ENCODE peak calls at places on chromosome 1, in nine cellular contexts. One of them, this sample, is unnamed.

GRCh38 chr1:1123581-1124507 is 8.0 kb upstream of the C1orf159 start:
- DNase-seq in EH: peak; percentile 58
- DNase-seq in NCI-H1092: no peak
- DNase-seq in T-cell: no peak
- DNase-seq in Ammon's horn: no peak
- DNase-seq in neuronal stem cell: no peak
- DNase-seq in cardiac fibroblast: peak; percentile 36
- DNase-seq in D341Med: no peak
- DNase-seq in neural crest cell: no peak
- DNase-seq in this sample: no peak

GRCh38 chr1:180193371-180194047 is 36.6 kb upstream of the LHX4 start:
- DNase-seq in cardiac fibroblast: no peak
- DNase-seq in Ammon's horn: no peak
- DNase-seq in neural crest cell: no peak
- DNase-seq in EH: no peak
- DNase-seq in T-cell: no peak
- DNase-seq in NCI-H1092: no peak
- DNase-seq in D341Med: no peak
- DNase-seq in neuronal stem cell: no peak
- DNase-seq in this sample: no peak

GRCh38 chr1:55781944-55782482 is 566.8 kb upstream of the USP24 start:
- DNase-seq in T-cell: no peak
- DNase-seq in EH: peak; percentile 84
- DNase-seq in Ammon's horn: peak; percentile 3
- DNase-seq in neural crest cell: no peak
- DNase-seq in NCI-H1092: peak; percentile 36
- DNase-seq in neuronal stem cell: no peak
- DNase-seq in cardiac fibroblast: peak; percentile 75
- DNase-seq in D341Med: no peak
- DNase-seq in this sample: no peak

GRCh38 chr1:112722601-112723510 is 7.7 kb upstream of the PPM1J start:
- DNase-seq in Ammon's horn: no peak
- DNase-seq in EH: peak; percentile 47
- DNase-seq in T-cell: no peak
- DNase-seq in NCI-H1092: no peak
- DNase-seq in neural crest cell: peak; percentile 55
- DNase-seq in neuronal stem cell: no peak
- DNase-seq in cardiac fibroblast: peak; percentile 49
- DNase-seq in D341Med: peak; percentile 74
- DNase-seq in this sample: no peak

GRCh38 chr1:50329332-50329932 is 93.8 kb downstream of the DMRTA2 start:
- DNase-seq in NCI-H1092: no peak
- DNase-seq in cardiac fibroblast: peak; percentile 12
- DNase-seq in neural crest cell: no peak
- DNase-seq in D341Med: no peak
- DNase-seq in T-cell: no peak
- DNase-seq in Ammon's horn: no peak
- DNase-seq in EH: no peak
- DNase-seq in neuronal stem cell: no peak
- DNase-seq in this sample: no peak

GRCh38 chr1:77016371-77016770 is 149.1 kb downstream of the ST6GALNAC5 start:
- DNase-seq in neural crest cell: no peak
- DNase-seq in D341Med: peak; percentile 61
- DNase-seq in T-cell: no peak
- DNase-seq in NCI-H1092: no peak
- DNase-seq in neuronal stem cell: peak; percentile 70
- DNase-seq in EH: no peak
- DNase-seq in Ammon's horn: no peak
- DNase-seq in cardiac fibroblast: no peak
- DNase-seq in this sample: no peak

GRCh38 chr1:236065509-236066005 is 667 bp upstream of the NID1 start:
- DNase-seq in Ammon's horn: no peak
- DNase-seq in T-cell: no peak
- DNase-seq in neural crest cell: no peak
- DNase-seq in neuronal stem cell: no peak
- DNase-seq in D341Med: peak; percentile 42
- DNase-seq in EH: no peak
- DNase-seq in cardiac fibroblast: peak; percentile 29
- DNase-seq in NCI-H1092: no peak
- DNase-seq in this sample: no peak

GRCh38 chr1:48033495-48034050 is 36.4 kb upstream of the TRABD2B start:
- DNase-seq in neuronal stem cell: no peak
- DNase-seq in T-cell: no peak
- DNase-seq in neural crest cell: no peak
- DNase-seq in NCI-H1092: no peak
- DNase-seq in EH: no peak
- DNase-seq in D341Med: no peak
- DNase-seq in cardiac fibroblast: no peak
- DNase-seq in Ammon's horn: no peak
- DNase-seq in this sample: no peak

GRCh38 chr1:200343874-200344273 is 66.0 kb downstream of the ZNF281 start:
- DNase-seq in Ammon's horn: no peak
- DNase-seq in EH: no peak
- DNase-seq in D341Med: no peak
- DNase-seq in cardiac fibroblast: no peak
- DNase-seq in NCI-H1092: no peak
- DNase-seq in neuronal stem cell: no peak
- DNase-seq in T-cell: no peak
- DNase-seq in neural crest cell: no peak
- DNase-seq in this sample: peak; percentile 24

GRCh38 chr1:67194209-67194863 is 28.1 kb downstream of the IL23R start:
- DNase-seq in neural crest cell: no peak
- DNase-seq in neuronal stem cell: no peak
- DNase-seq in cardiac fibroblast: no peak
- DNase-seq in EH: no peak
- DNase-seq in NCI-H1092: no peak
- DNase-seq in T-cell: no peak
- DNase-seq in D341Med: no peak
- DNase-seq in Ammon's horn: no peak
- DNase-seq in this sample: no peak

GRCh38 chr1:54409156-54410142 is 3.3 kb upstream of the SSBP3 start:
- DNase-seq in neural crest cell: no peak
- DNase-seq in NCI-H1092: no peak
- DNase-seq in D341Med: no peak
- DNase-seq in EH: no peak
- DNase-seq in Ammon's horn: no peak
- DNase-seq in T-cell: no peak
- DNase-seq in cardiac fibroblast: no peak
- DNase-seq in neuronal stem cell: no peak
- DNase-seq in this sample: no peak

GRCh38 chr1:205932776-205933175 is 10.5 kb downstream of the SLC26A9 start:
- DNase-seq in T-cell: no peak
- DNase-seq in NCI-H1092: no peak
- DNase-seq in neural crest cell: no peak
- DNase-seq in EH: no peak
- DNase-seq in Ammon's horn: no peak
- DNase-seq in D341Med: no peak
- DNase-seq in cardiac fibroblast: no peak
- DNase-seq in neuronal stem cell: no peak
- DNase-seq in this sample: no peak

GRCh38 chr1:182249201-182249676 is 142.4 kb downstream of the GLUL start:
- DNase-seq in NCI-H1092: no peak
- DNase-seq in EH: no peak
- DNase-seq in T-cell: no peak
- DNase-seq in neuronal stem cell: no peak
- DNase-seq in D341Med: no peak
- DNase-seq in cardiac fibroblast: no peak
- DNase-seq in Ammon's horn: no peak
- DNase-seq in neural crest cell: no peak
- DNase-seq in this sample: no peak

GRCh38 chr1:164480285-164480907 is 78.6 kb upstream of the PBX1 start:
- DNase-seq in D341Med: no peak
- DNase-seq in NCI-H1092: no peak
- DNase-seq in cardiac fibroblast: no peak
- DNase-seq in neural crest cell: no peak
- DNase-seq in neuronal stem cell: no peak
- DNase-seq in Ammon's horn: no peak
- DNase-seq in EH: no peak
- DNase-seq in T-cell: no peak
- DNase-seq in this sample: no peak

GRCh38 chr1:27603320-27603961 is 503 bp downstream of the AHDC1 start:
- DNase-seq in cardiac fibroblast: no peak
- DNase-seq in Ammon's horn: no peak
- DNase-seq in D341Med: peak; percentile 65
- DNase-seq in neuronal stem cell: no peak
- DNase-seq in NCI-H1092: no peak
- DNase-seq in T-cell: no peak
- DNase-seq in EH: peak; percentile 41
- DNase-seq in neural crest cell: no peak
- DNase-seq in this sample: peak; percentile 17

GRCh38 chr1:65911679-65912078 is 119.0 kb downstream of the PDE4B start:
- DNase-seq in neuronal stem cell: no peak
- DNase-seq in cardiac fibroblast: no peak
- DNase-seq in neural crest cell: no peak
- DNase-seq in EH: no peak
- DNase-seq in T-cell: no peak
- DNase-seq in NCI-H1092: no peak
- DNase-seq in Ammon's horn: peak; percentile 18
- DNase-seq in D341Med: no peak
- DNase-seq in this sample: no peak

GRCh38 chr1:30719406-30720270 is 3.7 kb downstream of the MATN1 start:
- DNase-seq in neural crest cell: no peak
- DNase-seq in EH: peak; percentile 74
- DNase-seq in T-cell: no peak
- DNase-seq in NCI-H1092: no peak
- DNase-seq in D341Med: no peak
- DNase-seq in Ammon's horn: peak; percentile 93
- DNase-seq in cardiac fibroblast: peak; percentile 63
- DNase-seq in neuronal stem cell: peak; percentile 91
- DNase-seq in this sample: no peak

GRCh38 chr1:222369991-222370910 is 177.7 kb downstream of the HHIPL2 start:
- DNase-seq in D341Med: no peak
- DNase-seq in T-cell: no peak
- DNase-seq in neural crest cell: no peak
- DNase-seq in NCI-H1092: no peak
- DNase-seq in cardiac fibroblast: peak; percentile 56
- DNase-seq in Ammon's horn: no peak
- DNase-seq in EH: peak; percentile 94
- DNase-seq in neuronal stem cell: no peak
- DNase-seq in this sample: no peak

GRCh38 chr1:63668298-63668697 is 75.1 kb downstream of the PGM1 start:
- DNase-seq in Ammon's horn: no peak
- DNase-seq in NCI-H1092: no peak
- DNase-seq in EH: no peak
- DNase-seq in neuronal stem cell: no peak
- DNase-seq in D341Med: no peak
- DNase-seq in T-cell: no peak
- DNase-seq in cardiac fibroblast: peak; percentile 26
- DNase-seq in neural crest cell: no peak
- DNase-seq in this sample: no peak

GRCh38 chr1:94741956-94742355 is 78.2 kb upstream of the SLC44A3 start:
- DNase-seq in EH: peak; percentile 62
- DNase-seq in T-cell: no peak
- DNase-seq in neuronal stem cell: no peak
- DNase-seq in NCI-H1092: no peak
- DNase-seq in D341Med: no peak
- DNase-seq in neural crest cell: no peak
- DNase-seq in cardiac fibroblast: no peak
- DNase-seq in Ammon's horn: no peak
- DNase-seq in this sample: no peak

GRCh38 chr1:69776555-69776954 is 208.8 kb downstream of the LRRC7 start:
- DNase-seq in neuronal stem cell: no peak
- DNase-seq in T-cell: no peak
- DNase-seq in neural crest cell: no peak
- DNase-seq in cardiac fibroblast: no peak
- DNase-seq in EH: no peak
- DNase-seq in D341Med: no peak
- DNase-seq in NCI-H1092: no peak
- DNase-seq in Ammon's horn: no peak
- DNase-seq in this sample: no peak

GRCh38 chr1:91651671-91652071 is 151.0 kb downstream of the CDC7 start:
- DNase-seq in cardiac fibroblast: peak; percentile 73
- DNase-seq in EH: peak; percentile 52
- DNase-seq in neural crest cell: no peak
- DNase-seq in NCI-H1092: no peak
- DNase-seq in T-cell: no peak
- DNase-seq in D341Med: no peak
- DNase-seq in neuronal stem cell: no peak
- DNase-seq in Ammon's horn: no peak
- DNase-seq in this sample: no peak

GRCh38 chr1:156910309-156910782 is 10.1 kb upstream of the LRRC71 start:
- DNase-seq in cardiac fibroblast: peak; percentile 26
- DNase-seq in NCI-H1092: peak; percentile 9
- DNase-seq in T-cell: no peak
- DNase-seq in neuronal stem cell: no peak
- DNase-seq in neural crest cell: peak; percentile 67
- DNase-seq in Ammon's horn: peak; percentile 34
- DNase-seq in D341Med: peak; percentile 92
- DNase-seq in EH: peak; percentile 41
- DNase-seq in this sample: peak; percentile 24

GRCh38 chr1:65371544-65371943 is 48.9 kb upstream of the LEPR start:
- DNase-seq in T-cell: no peak
- DNase-seq in neural crest cell: no peak
- DNase-seq in Ammon's horn: no peak
- DNase-seq in neuronal stem cell: no peak
- DNase-seq in EH: no peak
- DNase-seq in NCI-H1092: no peak
- DNase-seq in cardiac fibroblast: no peak
- DNase-seq in D341Med: no peak
- DNase-seq in this sample: no peak

GRCh38 chr1:24503003-24503751 is 541 bp downstream of the RCAN3 start:
- DNase-seq in EH: peak; percentile 5
- DNase-seq in NCI-H1092: no peak
- DNase-seq in D341Med: no peak
- DNase-seq in neural crest cell: no peak
- DNase-seq in cardiac fibroblast: no peak
- DNase-seq in neuronal stem cell: no peak
- DNase-seq in Ammon's horn: no peak
- DNase-seq in T-cell: no peak
- DNase-seq in this sample: no peak

GRCh38 chr1:39992229-39992628 is 37.3 kb downstream of the MFSD2A start:
- DNase-seq in EH: no peak
- DNase-seq in neuronal stem cell: no peak
- DNase-seq in D341Med: no peak
- DNase-seq in NCI-H1092: no peak
- DNase-seq in T-cell: no peak
- DNase-seq in cardiac fibroblast: peak; percentile 35
- DNase-seq in Ammon's horn: no peak
- DNase-seq in neural crest cell: no peak
- DNase-seq in this sample: no peak

GRCh38 chr1:45620588-45621500 is 3.0 kb downstream of the CCDC17 start:
- DNase-seq in neuronal stem cell: no peak
- DNase-seq in cardiac fibroblast: no peak
- DNase-seq in EH: no peak
- DNase-seq in NCI-H1092: no peak
- DNase-seq in neural crest cell: no peak
- DNase-seq in T-cell: no peak
- DNase-seq in D341Med: no peak
- DNase-seq in Ammon's horn: no peak
- DNase-seq in this sample: no peak

GRCh38 chr1:38964140-38964548 is 22.5 kb upstream of the RHBDL2 start:
- DNase-seq in neuronal stem cell: no peak
- DNase-seq in Ammon's horn: peak; percentile 11
- DNase-seq in D341Med: peak; percentile 27
- DNase-seq in T-cell: no peak
- DNase-seq in EH: no peak
- DNase-seq in neural crest cell: no peak
- DNase-seq in cardiac fibroblast: no peak
- DNase-seq in NCI-H1092: no peak
- DNase-seq in this sample: peak; percentile 16

GRCh38 chr1:186762653-186763052 is 66.1 kb upstream of the PLA2G4A start:
- DNase-seq in D341Med: no peak
- DNase-seq in T-cell: no peak
- DNase-seq in Ammon's horn: no peak
- DNase-seq in cardiac fibroblast: peak; percentile 11
- DNase-seq in neuronal stem cell: no peak
- DNase-seq in neural crest cell: no peak
- DNase-seq in NCI-H1092: no peak
- DNase-seq in EH: no peak
- DNase-seq in this sample: no peak

GRCh38 chr1:228012555-228012954 is 5.8 kb downstream of the WNT3A start:
- DNase-seq in EH: no peak
- DNase-seq in cardiac fibroblast: no peak
- DNase-seq in D341Med: peak; percentile 15
- DNase-seq in neural crest cell: no peak
- DNase-seq in NCI-H1092: no peak
- DNase-seq in Ammon's horn: no peak
- DNase-seq in T-cell: no peak
- DNase-seq in neuronal stem cell: no peak
- DNase-seq in this sample: no peak

GRCh38 chr1:29838738-29839320 is 602.5 kb downstream of the PTPRU start:
- DNase-seq in NCI-H1092: no peak
- DNase-seq in Ammon's horn: no peak
- DNase-seq in D341Med: peak; percentile 3
- DNase-seq in EH: no peak
- DNase-seq in T-cell: no peak
- DNase-seq in neural crest cell: no peak
- DNase-seq in neuronal stem cell: no peak
- DNase-seq in cardiac fibroblast: no peak
- DNase-seq in this sample: no peak